ENCODE peak calls at places on chromosome 17, in seven cellular contexts. One of them, this sample, is unnamed.

GRCh38 chr17:10265100-10265810 is 66.8 kb upstream of the GAS7 start:
- DNase-seq in stimulated activated naive B cell treated with anti-CD40 and anti-IgM and Interleukin-4, amounts not matched to agents 10 μg/mL and 1 μg/mL and 100 μg/mL, for 72 hours: peak
- DNase-seq in Caco-2: no peak
- DNase-seq in germinal center: no peak
- DNase-seq in NB4: no peak
- DNase-seq in LoVo: no peak
- DNase-seq in NCI-H1092: no peak
- DNase-seq in this sample: no peak

GRCh38 chr17:44552361-44552760 is 4.9 kb upstream of the FZD2 start:
- DNase-seq in stimulated activated naive B cell treated with anti-CD40 and anti-IgM and Interleukin-4, amounts not matched to agents 10 μg/mL and 1 μg/mL and 100 μg/mL, for 72 hours: no peak
- DNase-seq in Caco-2: peak
- DNase-seq in germinal center: no peak
- DNase-seq in NB4: no peak
- DNase-seq in LoVo: no peak
- DNase-seq in NCI-H1092: no peak
- DNase-seq in this sample: no peak

GRCh38 chr17:80096531-80097306 is 4.7 kb upstream of the GAA start:
- DNase-seq in stimulated activated naive B cell treated with anti-CD40 and anti-IgM and Interleukin-4, amounts not matched to agents 10 μg/mL and 1 μg/mL and 100 μg/mL, for 72 hours: no peak
- DNase-seq in Caco-2: no peak
- DNase-seq in germinal center: no peak
- DNase-seq in NB4: no peak
- DNase-seq in LoVo: no peak
- DNase-seq in NCI-H1092: no peak
- DNase-seq in this sample: no peak

GRCh38 chr17:47620503-47621245 is 29.0 kb upstream of the KPNB1 start:
- DNase-seq in stimulated activated naive B cell treated with anti-CD40 and anti-IgM and Interleukin-4, amounts not matched to agents 10 μg/mL and 1 μg/mL and 100 μg/mL, for 72 hours: no peak
- DNase-seq in Caco-2: no peak
- DNase-seq in germinal center: no peak
- DNase-seq in NB4: no peak
- DNase-seq in LoVo: no peak
- DNase-seq in NCI-H1092: no peak
- DNase-seq in this sample: no peak

GRCh38 chr17:17171991-17172939 is 33.9 kb downstream of the PLD6 start:
- DNase-seq in stimulated activated naive B cell treated with anti-CD40 and anti-IgM and Interleukin-4, amounts not matched to agents 10 μg/mL and 1 μg/mL and 100 μg/mL, for 72 hours: no peak
- DNase-seq in Caco-2: no peak
- DNase-seq in germinal center: no peak
- DNase-seq in NB4: no peak
- DNase-seq in LoVo: no peak
- DNase-seq in NCI-H1092: no peak
- DNase-seq in this sample: no peak

GRCh38 chr17:40553694-40554534 is 11.4 kb downstream of the CCR7 start:
- DNase-seq in stimulated activated naive B cell treated with anti-CD40 and anti-IgM and Interleukin-4, amounts not matched to agents 10 μg/mL and 1 μg/mL and 100 μg/mL, for 72 hours: no peak
- DNase-seq in Caco-2: no peak
- DNase-seq in germinal center: peak
- DNase-seq in NB4: peak
- DNase-seq in LoVo: no peak
- DNase-seq in NCI-H1092: peak
- DNase-seq in this sample: no peak

GRCh38 chr17:7858487-7858832 is 657 bp downstream of the CYB5D1 start:
- DNase-seq in stimulated activated naive B cell treated with anti-CD40 and anti-IgM and Interleukin-4, amounts not matched to agents 10 μg/mL and 1 μg/mL and 100 μg/mL, for 72 hours: no peak
- DNase-seq in Caco-2: peak
- DNase-seq in germinal center: peak
- DNase-seq in NB4: peak
- DNase-seq in LoVo: peak
- DNase-seq in NCI-H1092: no peak
- DNase-seq in this sample: peak

GRCh38 chr17:37359682-37360188 is 16.1 kb upstream of the C17orf78 start:
- DNase-seq in stimulated activated naive B cell treated with anti-CD40 and anti-IgM and Interleukin-4, amounts not matched to agents 10 μg/mL and 1 μg/mL and 100 μg/mL, for 72 hours: no peak
- DNase-seq in Caco-2: no peak
- DNase-seq in germinal center: peak
- DNase-seq in NB4: no peak
- DNase-seq in LoVo: no peak
- DNase-seq in NCI-H1092: no peak
- DNase-seq in this sample: no peak

GRCh38 chr17:3613139-3613538 is 3.9 kb upstream of the TRPV1 start:
- DNase-seq in stimulated activated naive B cell treated with anti-CD40 and anti-IgM and Interleukin-4, amounts not matched to agents 10 μg/mL and 1 μg/mL and 100 μg/mL, for 72 hours: no peak
- DNase-seq in Caco-2: no peak
- DNase-seq in germinal center: no peak
- DNase-seq in NB4: no peak
- DNase-seq in LoVo: no peak
- DNase-seq in NCI-H1092: no peak
- DNase-seq in this sample: no peak

GRCh38 chr17:16987830-16988601 is 16.1 kb upstream of the TNFRSF13B start:
- DNase-seq in stimulated activated naive B cell treated with anti-CD40 and anti-IgM and Interleukin-4, amounts not matched to agents 10 μg/mL and 1 μg/mL and 100 μg/mL, for 72 hours: peak
- DNase-seq in Caco-2: no peak
- DNase-seq in germinal center: peak
- DNase-seq in NB4: peak
- DNase-seq in LoVo: peak
- DNase-seq in NCI-H1092: no peak
- DNase-seq in this sample: peak

GRCh38 chr17:1644493-1645206 is 882 bp downstream of the SCARF1 start:
- DNase-seq in stimulated activated naive B cell treated with anti-CD40 and anti-IgM and Interleukin-4, amounts not matched to agents 10 μg/mL and 1 μg/mL and 100 μg/mL, for 72 hours: peak
- DNase-seq in Caco-2: no peak
- DNase-seq in germinal center: peak
- DNase-seq in NB4: peak
- DNase-seq in LoVo: no peak
- DNase-seq in NCI-H1092: no peak
- DNase-seq in this sample: no peak

GRCh38 chr17:21512307-21513011 is 136.3 kb downstream of the KCNJ12 start:
- DNase-seq in stimulated activated naive B cell treated with anti-CD40 and anti-IgM and Interleukin-4, amounts not matched to agents 10 μg/mL and 1 μg/mL and 100 μg/mL, for 72 hours: no peak
- DNase-seq in Caco-2: no peak
- DNase-seq in germinal center: no peak
- DNase-seq in NB4: no peak
- DNase-seq in LoVo: peak
- DNase-seq in NCI-H1092: no peak
- DNase-seq in this sample: peak

GRCh38 chr17:48486557-48486956 is 44.3 kb downstream of the HOXB1 start:
- DNase-seq in stimulated activated naive B cell treated with anti-CD40 and anti-IgM and Interleukin-4, amounts not matched to agents 10 μg/mL and 1 μg/mL and 100 μg/mL, for 72 hours: no peak
- DNase-seq in Caco-2: no peak
- DNase-seq in germinal center: no peak
- DNase-seq in NB4: no peak
- DNase-seq in LoVo: peak
- DNase-seq in NCI-H1092: no peak
- DNase-seq in this sample: peak

GRCh38 chr17:74452027-74452840 is 14.2 kb upstream of the CD300A start:
- DNase-seq in stimulated activated naive B cell treated with anti-CD40 and anti-IgM and Interleukin-4, amounts not matched to agents 10 μg/mL and 1 μg/mL and 100 μg/mL, for 72 hours: no peak
- DNase-seq in Caco-2: no peak
- DNase-seq in germinal center: no peak
- DNase-seq in NB4: peak
- DNase-seq in LoVo: no peak
- DNase-seq in NCI-H1092: peak
- DNase-seq in this sample: no peak

GRCh38 chr17:79141578-79142338 is 67.1 kb downstream of the ENGASE start:
- DNase-seq in stimulated activated naive B cell treated with anti-CD40 and anti-IgM and Interleukin-4, amounts not matched to agents 10 μg/mL and 1 μg/mL and 100 μg/mL, for 72 hours: no peak
- DNase-seq in Caco-2: no peak
- DNase-seq in germinal center: no peak
- DNase-seq in NB4: no peak
- DNase-seq in LoVo: no peak
- DNase-seq in NCI-H1092: no peak
- DNase-seq in this sample: no peak

GRCh38 chr17:17387017-17387416 is 83.8 kb downstream of the NT5M start:
- DNase-seq in stimulated activated naive B cell treated with anti-CD40 and anti-IgM and Interleukin-4, amounts not matched to agents 10 μg/mL and 1 μg/mL and 100 μg/mL, for 72 hours: no peak
- DNase-seq in Caco-2: peak
- DNase-seq in germinal center: no peak
- DNase-seq in NB4: no peak
- DNase-seq in LoVo: peak
- DNase-seq in NCI-H1092: no peak
- DNase-seq in this sample: no peak

GRCh38 chr17:33506889-33507650 is 214.0 kb upstream of the ASIC2 start:
- DNase-seq in stimulated activated naive B cell treated with anti-CD40 and anti-IgM and Interleukin-4, amounts not matched to agents 10 μg/mL and 1 μg/mL and 100 μg/mL, for 72 hours: no peak
- DNase-seq in Caco-2: no peak
- DNase-seq in germinal center: no peak
- DNase-seq in NB4: no peak
- DNase-seq in LoVo: no peak
- DNase-seq in NCI-H1092: no peak
- DNase-seq in this sample: no peak

GRCh38 chr17:11130367-11130766 is 110.6 kb upstream of the SHISA6 start:
- DNase-seq in stimulated activated naive B cell treated with anti-CD40 and anti-IgM and Interleukin-4, amounts not matched to agents 10 μg/mL and 1 μg/mL and 100 μg/mL, for 72 hours: no peak
- DNase-seq in Caco-2: no peak
- DNase-seq in germinal center: no peak
- DNase-seq in NB4: no peak
- DNase-seq in LoVo: no peak
- DNase-seq in NCI-H1092: no peak
- DNase-seq in this sample: no peak

GRCh38 chr17:4827399-4827798 is 5.7 kb upstream of the MINK1 start:
- DNase-seq in stimulated activated naive B cell treated with anti-CD40 and anti-IgM and Interleukin-4, amounts not matched to agents 10 μg/mL and 1 μg/mL and 100 μg/mL, for 72 hours: no peak
- DNase-seq in Caco-2: no peak
- DNase-seq in germinal center: no peak
- DNase-seq in NB4: no peak
- DNase-seq in LoVo: no peak
- DNase-seq in NCI-H1092: no peak
- DNase-seq in this sample: no peak

GRCh38 chr17:75319818-75320691 is 30.8 kb upstream of the SLC25A19 start:
- DNase-seq in stimulated activated naive B cell treated with anti-CD40 and anti-IgM and Interleukin-4, amounts not matched to agents 10 μg/mL and 1 μg/mL and 100 μg/mL, for 72 hours: no peak
- DNase-seq in Caco-2: no peak
- DNase-seq in germinal center: peak
- DNase-seq in NB4: no peak
- DNase-seq in LoVo: no peak
- DNase-seq in NCI-H1092: no peak
- DNase-seq in this sample: no peak

GRCh38 chr17:50279181-50279526 is 4.9 kb downstream of the TMEM92 start:
- DNase-seq in stimulated activated naive B cell treated with anti-CD40 and anti-IgM and Interleukin-4, amounts not matched to agents 10 μg/mL and 1 μg/mL and 100 μg/mL, for 72 hours: no peak
- DNase-seq in Caco-2: no peak
- DNase-seq in germinal center: no peak
- DNase-seq in NB4: no peak
- DNase-seq in LoVo: no peak
- DNase-seq in NCI-H1092: no peak
- DNase-seq in this sample: no peak

GRCh38 chr17:41404024-41404651 is 6.7 kb upstream of the KRT31 start:
- DNase-seq in stimulated activated naive B cell treated with anti-CD40 and anti-IgM and Interleukin-4, amounts not matched to agents 10 μg/mL and 1 μg/mL and 100 μg/mL, for 72 hours: no peak
- DNase-seq in Caco-2: no peak
- DNase-seq in germinal center: no peak
- DNase-seq in NB4: peak
- DNase-seq in LoVo: peak
- DNase-seq in NCI-H1092: no peak
- DNase-seq in this sample: peak

GRCh38 chr17:67027031-67027628 is 17.2 kb upstream of the CACNG1 start:
- DNase-seq in stimulated activated naive B cell treated with anti-CD40 and anti-IgM and Interleukin-4, amounts not matched to agents 10 μg/mL and 1 μg/mL and 100 μg/mL, for 72 hours: no peak
- DNase-seq in Caco-2: no peak
- DNase-seq in germinal center: no peak
- DNase-seq in NB4: no peak
- DNase-seq in LoVo: peak
- DNase-seq in NCI-H1092: no peak
- DNase-seq in this sample: peak

GRCh38 chr17:15998031-15998574 is 1.4 kb downstream of the ZSWIM7 start:
- DNase-seq in stimulated activated naive B cell treated with anti-CD40 and anti-IgM and Interleukin-4, amounts not matched to agents 10 μg/mL and 1 μg/mL and 100 μg/mL, for 72 hours: no peak
- DNase-seq in Caco-2: no peak
- DNase-seq in germinal center: peak
- DNase-seq in NB4: no peak
- DNase-seq in LoVo: no peak
- DNase-seq in NCI-H1092: no peak
- DNase-seq in this sample: no peak

GRCh38 chr17:57927048-57927723 is 28.0 kb downstream of the CUEDC1 start:
- DNase-seq in stimulated activated naive B cell treated with anti-CD40 and anti-IgM and Interleukin-4, amounts not matched to agents 10 μg/mL and 1 μg/mL and 100 μg/mL, for 72 hours: no peak
- DNase-seq in Caco-2: no peak
- DNase-seq in germinal center: no peak
- DNase-seq in NB4: no peak
- DNase-seq in LoVo: no peak
- DNase-seq in NCI-H1092: peak
- DNase-seq in this sample: no peak

GRCh38 chr17:58382108-58382884 is 30.3 kb upstream of the SUPT4H1 start:
- DNase-seq in stimulated activated naive B cell treated with anti-CD40 and anti-IgM and Interleukin-4, amounts not matched to agents 10 μg/mL and 1 μg/mL and 100 μg/mL, for 72 hours: no peak
- DNase-seq in Caco-2: no peak
- DNase-seq in germinal center: no peak
- DNase-seq in NB4: no peak
- DNase-seq in LoVo: no peak
- DNase-seq in NCI-H1092: no peak
- DNase-seq in this sample: no peak

GRCh38 chr17:72120878-72121163 is at the start of gene SOX9:
- DNase-seq in stimulated activated naive B cell treated with anti-CD40 and anti-IgM and Interleukin-4, amounts not matched to agents 10 μg/mL and 1 μg/mL and 100 μg/mL, for 72 hours: no peak
- DNase-seq in Caco-2: peak
- DNase-seq in germinal center: peak
- DNase-seq in NB4: no peak
- DNase-seq in LoVo: peak
- DNase-seq in NCI-H1092: peak
- DNase-seq in this sample: peak

GRCh38 chr17:56866496-56866895 is 32.5 kb downstream of the DGKE start:
- DNase-seq in stimulated activated naive B cell treated with anti-CD40 and anti-IgM and Interleukin-4, amounts not matched to agents 10 μg/mL and 1 μg/mL and 100 μg/mL, for 72 hours: no peak
- DNase-seq in Caco-2: no peak
- DNase-seq in germinal center: no peak
- DNase-seq in NB4: peak
- DNase-seq in LoVo: no peak
- DNase-seq in NCI-H1092: no peak
- DNase-seq in this sample: peak

GRCh38 chr17:62964506-62964905 is 1.5 kb upstream of the TANC2 start:
- DNase-seq in stimulated activated naive B cell treated with anti-CD40 and anti-IgM and Interleukin-4, amounts not matched to agents 10 μg/mL and 1 μg/mL and 100 μg/mL, for 72 hours: no peak
- DNase-seq in Caco-2: no peak
- DNase-seq in germinal center: no peak
- DNase-seq in NB4: no peak
- DNase-seq in LoVo: no peak
- DNase-seq in NCI-H1092: no peak
- DNase-seq in this sample: no peak

GRCh38 chr17:2138318-2138717 is 83.4 kb downstream of the HIC1 start:
- DNase-seq in stimulated activated naive B cell treated with anti-CD40 and anti-IgM and Interleukin-4, amounts not matched to agents 10 μg/mL and 1 μg/mL and 100 μg/mL, for 72 hours: no peak
- DNase-seq in Caco-2: no peak
- DNase-seq in germinal center: peak
- DNase-seq in NB4: peak
- DNase-seq in LoVo: no peak
- DNase-seq in NCI-H1092: no peak
- DNase-seq in this sample: no peak

GRCh38 chr17:57009737-57010445 is 32.0 kb downstream of the SCPEP1 start:
- DNase-seq in stimulated activated naive B cell treated with anti-CD40 and anti-IgM and Interleukin-4, amounts not matched to agents 10 μg/mL and 1 μg/mL and 100 μg/mL, for 72 hours: peak
- DNase-seq in Caco-2: peak
- DNase-seq in germinal center: peak
- DNase-seq in NB4: peak
- DNase-seq in LoVo: peak
- DNase-seq in NCI-H1092: peak
- DNase-seq in this sample: peak